ENCODE peak calls at places on chromosomes 6 and 20, in four cellular contexts. O is GM12891, T is amniotic epithelial cell, E is right atrium auricular region. H is an unnamed sample.

GRCh38 chr20:23049933-23050838 is 714 bp upstream of the THBD start:
- DNase-seq in E (peak), O (no peak), T (no peak), H (no peak)

GRCh38 chr6:158008894-158009891 is 27.5 kb downstream of the SYNJ2 start:
- DNase-seq in E (no peak), T (peak), O (no peak), H (peak)

GRCh38 chr6:144331610-144332009 is 46.5 kb downstream of the UTRN start:
- DNase-seq in E (no peak), O (no peak), T (peak), H (no peak)

GRCh38 chr20:53763707-53764415 is 170.2 kb upstream of the ZNF217 start:
- DNase-seq in O (no peak), E (no peak), T (peak), H (peak)

GRCh38 chr6:137665342-137665741 is 171.1 kb upstream of the OLIG3 start:
- DNase-seq in O (no peak), T (no peak), E (no peak), H (no peak)

GRCh38 chr20:17024513-17025105 is 202.2 kb upstream of the PCSK2 start:
- DNase-seq in T (no peak), O (no peak), E (no peak), H (no peak)

GRCh38 chr6:13012271-13012670 is 295.7 kb downstream of the PHACTR1 start:
- DNase-seq in T (no peak), E (no peak), O (no peak), H (no peak)

GRCh38 chr6:128124713-128125112 is 223.9 kb upstream of the THEMIS start:
- DNase-seq in O (no peak), T (peak), E (no peak), H (no peak)

GRCh38 chr6:10256113-10256690 is 158.7 kb downstream of the TFAP2A start:
- DNase-seq in T (peak), E (no peak), O (no peak), H (no peak)

GRCh38 chr6:150352321-150353296 is 16.2 kb upstream of the IYD start:
- DNase-seq in E (no peak), O (no peak), T (peak), H (no peak)

GRCh38 chr20:20480689-20481088 is 112.8 kb downstream of the INSM1 start:
- DNase-seq in O (no peak), T (peak), E (no peak), H (no peak)

GRCh38 chr20:25220810-25221591 is 25.5 kb downstream of the ENTPD6 start:
- DNase-seq in E (no peak), O (no peak), T (no peak), H (no peak)

GRCh38 chr6:113873043-113873667 is 16.0 kb downstream of the MARCKS start:
- DNase-seq in E (no peak), T (no peak), O (no peak), H (no peak)

GRCh38 chr6:24205020-24205492 is 79.0 kb downstream of the NRSN1 start:
- DNase-seq in E (no peak), O (peak), T (peak), H (peak)

GRCh38 chr6:118750143-118750542 is 98.8 kb upstream of the CEP85L start:
- DNase-seq in E (no peak), T (peak), O (no peak), H (no peak)

GRCh38 chr6:137798846-137799245 is 68.2 kb upstream of the TNFAIP3 start:
- DNase-seq in T (no peak), E (no peak), O (no peak), H (no peak)

GRCh38 chr6:138432063-138432356 is 28.0 kb downstream of the HEBP2 start:
- DNase-seq in T (no peak), E (no peak), O (no peak), H (no peak)

GRCh38 chr6:21390537-21391213 is 202.9 kb upstream of the SOX4 start:
- DNase-seq in T (no peak), O (no peak), E (no peak), H (no peak)

GRCh38 chr20:43786885-43787284 is 60.1 kb upstream of the GTSF1L start:
- DNase-seq in O (no peak), E (no peak), T (no peak), H (no peak)

GRCh38 chr6:129195666-129196065 is 312.7 kb downstream of the LAMA2 start:
- DNase-seq in T (no peak), O (no peak), E (no peak), H (no peak)

GRCh38 chr20:8094845-8095244 is 37.2 kb upstream of the PLCB1 start:
- DNase-seq in E (no peak), O (no peak), T (peak), H (peak)

GRCh38 chr20:39132511-39132910 is 170.4 kb downstream of the DHX35 start:
- DNase-seq in T (no peak), O (no peak), E (no peak), H (no peak)

GRCh38 chr6:96626749-96627353 is 63.9 kb downstream of the FHL5 start:
- DNase-seq in T (peak), O (no peak), E (no peak), H (peak)

GRCh38 chr6:92700411-92700810 is 718.9 kb downstream of the EPHA7 start:
- DNase-seq in T (no peak), E (no peak), O (no peak), H (no peak)

GRCh38 chr20:31706607-31707257 is 15.9 kb downstream of the BCL2L1 start:
- DNase-seq in E (no peak), O (no peak), T (peak), H (no peak)

GRCh38 chr6:158622545-158623190 is 21.9 kb downstream of the DYNLT1 start:
- DNase-seq in E (no peak), T (no peak), O (no peak), H (no peak)

GRCh38 chr6:152355166-152355565 is 282.0 kb downstream of the SYNE1 start:
- DNase-seq in E (no peak), T (no peak), O (no peak), H (no peak)

GRCh38 chr20:34375977-34376430 is 12.9 kb downstream of the ITCH start:
- DNase-seq in E (no peak), O (no peak), T (no peak), H (no peak)

GRCh38 chr6:12602951-12603710 is 113.4 kb upstream of the PHACTR1 start:
- DNase-seq in T (peak), E (no peak), O (no peak), H (no peak)

H was measured in SHP77 treated with DMSO at 0.1 percent for 48 hours.